ENCODE peak calls at places on chromosomes 13 and 19, in ten cellular contexts. One of them, this sample, is unnamed.

GRCh38 chr19:1355258-1355973 is 28.3 kb upstream of the NDUFS7 start:
- DNase-seq in non-pigmented ciliary epithelial cell: no peak
- DNase-seq in effector CD8-positive, alpha-beta T cell: no peak
- DNase-seq in head of caudate nucleus: peak; percentile 48
- DNase-seq in CD4-positive, alpha-beta T cell: no peak
- DNase-seq in hepatic stellate cell: peak; percentile 41
- DNase-seq in stimulated activated CD8-positive, alpha-beta memory T cell treated with anti-CD3 and anti-CD28 coated beads, Interleukin-2, amount 100 ng/mL, for 1 hour: no peak
- DNase-seq in SK-N-SH: peak; percentile 56
- DNase-seq in T follicular helper cell: no peak
- DNase-seq in stimulated activated CD4-positive, alpha-beta T cell treated with anti-CD3 and anti-CD28 coated beads, Interleukin-1b, Interleukin-23, amount 100 ng/mL, for 1 hour: no peak
- DNase-seq in this sample: no peak

GRCh38 chr13:113835461-113836274 is 28.2 kb downstream of the GAS6 start:
- DNase-seq in non-pigmented ciliary epithelial cell: no peak
- DNase-seq in effector CD8-positive, alpha-beta T cell: no peak
- DNase-seq in head of caudate nucleus: no peak
- DNase-seq in CD4-positive, alpha-beta T cell: no peak
- DNase-seq in hepatic stellate cell: peak; percentile 62
- DNase-seq in stimulated activated CD8-positive, alpha-beta memory T cell treated with anti-CD3 and anti-CD28 coated beads, Interleukin-2, amount 100 ng/mL, for 1 hour: no peak
- DNase-seq in SK-N-SH: peak; percentile 56
- DNase-seq in T follicular helper cell: no peak
- DNase-seq in stimulated activated CD4-positive, alpha-beta T cell treated with anti-CD3 and anti-CD28 coated beads, Interleukin-1b, Interleukin-23, amount 100 ng/mL, for 1 hour: no peak
- DNase-seq in this sample: no peak

GRCh38 chr19:13089857-13090507 is 12.7 kb downstream of the LYL1 start:
- DNase-seq in non-pigmented ciliary epithelial cell: no peak
- DNase-seq in effector CD8-positive, alpha-beta T cell: no peak
- DNase-seq in head of caudate nucleus: no peak
- DNase-seq in CD4-positive, alpha-beta T cell: no peak
- DNase-seq in hepatic stellate cell: no peak
- DNase-seq in stimulated activated CD8-positive, alpha-beta memory T cell treated with anti-CD3 and anti-CD28 coated beads, Interleukin-2, amount 100 ng/mL, for 1 hour: no peak
- DNase-seq in SK-N-SH: no peak
- DNase-seq in T follicular helper cell: no peak
- DNase-seq in stimulated activated CD4-positive, alpha-beta T cell treated with anti-CD3 and anti-CD28 coated beads, Interleukin-1b, Interleukin-23, amount 100 ng/mL, for 1 hour: no peak
- DNase-seq in this sample: no peak

GRCh38 chr19:47436712-47437401 is 17.5 kb upstream of the MEIS3 start:
- DNase-seq in non-pigmented ciliary epithelial cell: no peak
- DNase-seq in effector CD8-positive, alpha-beta T cell: peak; percentile 83
- DNase-seq in head of caudate nucleus: peak; percentile 83
- DNase-seq in CD4-positive, alpha-beta T cell: peak; percentile 77
- DNase-seq in hepatic stellate cell: peak; percentile 73
- DNase-seq in stimulated activated CD8-positive, alpha-beta memory T cell treated with anti-CD3 and anti-CD28 coated beads, Interleukin-2, amount 100 ng/mL, for 1 hour: peak; percentile 75
- DNase-seq in SK-N-SH: peak; percentile 86
- DNase-seq in T follicular helper cell: peak; percentile 76
- DNase-seq in stimulated activated CD4-positive, alpha-beta T cell treated with anti-CD3 and anti-CD28 coated beads, Interleukin-1b, Interleukin-23, amount 100 ng/mL, for 1 hour: peak; percentile 84
- DNase-seq in this sample: peak; percentile 20

GRCh38 chr13:74229242-74229641 is 95.0 kb upstream of the KLF12 start:
- DNase-seq in non-pigmented ciliary epithelial cell: no peak
- DNase-seq in effector CD8-positive, alpha-beta T cell: no peak
- DNase-seq in head of caudate nucleus: no peak
- DNase-seq in CD4-positive, alpha-beta T cell: no peak
- DNase-seq in hepatic stellate cell: no peak
- DNase-seq in stimulated activated CD8-positive, alpha-beta memory T cell treated with anti-CD3 and anti-CD28 coated beads, Interleukin-2, amount 100 ng/mL, for 1 hour: no peak
- DNase-seq in SK-N-SH: no peak
- DNase-seq in T follicular helper cell: no peak
- DNase-seq in stimulated activated CD4-positive, alpha-beta T cell treated with anti-CD3 and anti-CD28 coated beads, Interleukin-1b, Interleukin-23, amount 100 ng/mL, for 1 hour: no peak
- DNase-seq in this sample: no peak

GRCh38 chr19:898663-899062 is 5.4 kb downstream of the RNU6-9 start:
- DNase-seq in non-pigmented ciliary epithelial cell: no peak
- DNase-seq in effector CD8-positive, alpha-beta T cell: peak; percentile 42
- DNase-seq in head of caudate nucleus: peak; percentile 80
- DNase-seq in CD4-positive, alpha-beta T cell: no peak
- DNase-seq in hepatic stellate cell: no peak
- DNase-seq in stimulated activated CD8-positive, alpha-beta memory T cell treated with anti-CD3 and anti-CD28 coated beads, Interleukin-2, amount 100 ng/mL, for 1 hour: no peak
- DNase-seq in SK-N-SH: peak; percentile 52
- DNase-seq in T follicular helper cell: no peak
- DNase-seq in stimulated activated CD4-positive, alpha-beta T cell treated with anti-CD3 and anti-CD28 coated beads, Interleukin-1b, Interleukin-23, amount 100 ng/mL, for 1 hour: no peak
- DNase-seq in this sample: no peak

GRCh38 chr19:8988204-8988603 is 22.0 kb downstream of the MUC16 start:
- DNase-seq in non-pigmented ciliary epithelial cell: no peak
- DNase-seq in effector CD8-positive, alpha-beta T cell: no peak
- DNase-seq in head of caudate nucleus: no peak
- DNase-seq in CD4-positive, alpha-beta T cell: no peak
- DNase-seq in hepatic stellate cell: no peak
- DNase-seq in stimulated activated CD8-positive, alpha-beta memory T cell treated with anti-CD3 and anti-CD28 coated beads, Interleukin-2, amount 100 ng/mL, for 1 hour: no peak
- DNase-seq in SK-N-SH: no peak
- DNase-seq in T follicular helper cell: no peak
- DNase-seq in stimulated activated CD4-positive, alpha-beta T cell treated with anti-CD3 and anti-CD28 coated beads, Interleukin-1b, Interleukin-23, amount 100 ng/mL, for 1 hour: no peak
- DNase-seq in this sample: no peak

GRCh38 chr19:6774821-6775707 is 2.6 kb downstream of the VAV1 start:
- DNase-seq in non-pigmented ciliary epithelial cell: no peak
- DNase-seq in effector CD8-positive, alpha-beta T cell: no peak
- DNase-seq in head of caudate nucleus: no peak
- DNase-seq in CD4-positive, alpha-beta T cell: no peak
- DNase-seq in hepatic stellate cell: no peak
- DNase-seq in stimulated activated CD8-positive, alpha-beta memory T cell treated with anti-CD3 and anti-CD28 coated beads, Interleukin-2, amount 100 ng/mL, for 1 hour: no peak
- DNase-seq in SK-N-SH: no peak
- DNase-seq in T follicular helper cell: no peak
- DNase-seq in stimulated activated CD4-positive, alpha-beta T cell treated with anti-CD3 and anti-CD28 coated beads, Interleukin-1b, Interleukin-23, amount 100 ng/mL, for 1 hour: no peak
- DNase-seq in this sample: no peak

GRCh38 chr19:2799273-2800020 is 14.1 kb downstream of the THOP1 start:
- DNase-seq in non-pigmented ciliary epithelial cell: no peak
- DNase-seq in effector CD8-positive, alpha-beta T cell: no peak
- DNase-seq in head of caudate nucleus: no peak
- DNase-seq in CD4-positive, alpha-beta T cell: no peak
- DNase-seq in hepatic stellate cell: no peak
- DNase-seq in stimulated activated CD8-positive, alpha-beta memory T cell treated with anti-CD3 and anti-CD28 coated beads, Interleukin-2, amount 100 ng/mL, for 1 hour: no peak
- DNase-seq in SK-N-SH: no peak
- DNase-seq in T follicular helper cell: no peak
- DNase-seq in stimulated activated CD4-positive, alpha-beta T cell treated with anti-CD3 and anti-CD28 coated beads, Interleukin-1b, Interleukin-23, amount 100 ng/mL, for 1 hour: no peak
- DNase-seq in this sample: no peak

GRCh38 chr13:76865109-76865508 is 21.1 kb downstream of the KCTD12 start:
- DNase-seq in non-pigmented ciliary epithelial cell: no peak
- DNase-seq in effector CD8-positive, alpha-beta T cell: no peak
- DNase-seq in head of caudate nucleus: no peak
- DNase-seq in CD4-positive, alpha-beta T cell: no peak
- DNase-seq in hepatic stellate cell: no peak
- DNase-seq in stimulated activated CD8-positive, alpha-beta memory T cell treated with anti-CD3 and anti-CD28 coated beads, Interleukin-2, amount 100 ng/mL, for 1 hour: no peak
- DNase-seq in SK-N-SH: no peak
- DNase-seq in T follicular helper cell: no peak
- DNase-seq in stimulated activated CD4-positive, alpha-beta T cell treated with anti-CD3 and anti-CD28 coated beads, Interleukin-1b, Interleukin-23, amount 100 ng/mL, for 1 hour: no peak
- DNase-seq in this sample: no peak

GRCh38 chr13:97234742-97235141 is 12.6 kb downstream of the MBNL2 start:
- DNase-seq in non-pigmented ciliary epithelial cell: no peak
- DNase-seq in effector CD8-positive, alpha-beta T cell: no peak
- DNase-seq in head of caudate nucleus: no peak
- DNase-seq in CD4-positive, alpha-beta T cell: no peak
- DNase-seq in hepatic stellate cell: no peak
- DNase-seq in stimulated activated CD8-positive, alpha-beta memory T cell treated with anti-CD3 and anti-CD28 coated beads, Interleukin-2, amount 100 ng/mL, for 1 hour: no peak
- DNase-seq in SK-N-SH: no peak
- DNase-seq in T follicular helper cell: no peak
- DNase-seq in stimulated activated CD4-positive, alpha-beta T cell treated with anti-CD3 and anti-CD28 coated beads, Interleukin-1b, Interleukin-23, amount 100 ng/mL, for 1 hour: no peak
- DNase-seq in this sample: no peak

GRCh38 chr19:1566392-1567115 is 1.6 kb downstream of the MEX3D start:
- DNase-seq in non-pigmented ciliary epithelial cell: peak; percentile 35
- DNase-seq in effector CD8-positive, alpha-beta T cell: no peak
- DNase-seq in head of caudate nucleus: peak; percentile 78
- DNase-seq in CD4-positive, alpha-beta T cell: no peak
- DNase-seq in hepatic stellate cell: peak; percentile 92
- DNase-seq in stimulated activated CD8-positive, alpha-beta memory T cell treated with anti-CD3 and anti-CD28 coated beads, Interleukin-2, amount 100 ng/mL, for 1 hour: no peak
- DNase-seq in SK-N-SH: peak; percentile 95
- DNase-seq in T follicular helper cell: no peak
- DNase-seq in stimulated activated CD4-positive, alpha-beta T cell treated with anti-CD3 and anti-CD28 coated beads, Interleukin-1b, Interleukin-23, amount 100 ng/mL, for 1 hour: no peak
- DNase-seq in this sample: no peak

GRCh38 chr13:114031631-114032030 is 57.8 kb upstream of the C13orf46 start:
- DNase-seq in non-pigmented ciliary epithelial cell: no peak
- DNase-seq in effector CD8-positive, alpha-beta T cell: no peak
- DNase-seq in head of caudate nucleus: no peak
- DNase-seq in CD4-positive, alpha-beta T cell: no peak
- DNase-seq in hepatic stellate cell: peak; percentile 46
- DNase-seq in stimulated activated CD8-positive, alpha-beta memory T cell treated with anti-CD3 and anti-CD28 coated beads, Interleukin-2, amount 100 ng/mL, for 1 hour: no peak
- DNase-seq in SK-N-SH: no peak
- DNase-seq in T follicular helper cell: no peak
- DNase-seq in stimulated activated CD4-positive, alpha-beta T cell treated with anti-CD3 and anti-CD28 coated beads, Interleukin-1b, Interleukin-23, amount 100 ng/mL, for 1 hour: no peak
- DNase-seq in this sample: no peak

This sample was measured in glomerular endothelial cell.